ENCODE peak calls at places on chromosomes 4 and X, in five cellular contexts. O, Y, I, X and D are unnamed samples.

GRCh38 chr4:170047774-170048354 is 21.7 kb upstream of the MFAP3L start:
- DNase-seq in X (peak; percentile 16), I (peak; percentile 31), O (peak; percentile 52), Y (peak; percentile 63), D (peak; percentile 65)

GRCh38 chr4:85837334-85837733 is 362.4 kb downstream of the ARHGAP24 start:
- DNase-seq in Y (no peak), X (no peak), I (no peak), O (no peak), D (no peak)

GRCh38 chr4:22483551-22483981 is 32.3 kb downstream of the ADGRA3 start:
- DNase-seq in O (no peak), X (no peak), Y (no peak), I (peak; percentile 49), D (no peak)

GRCh38 chrX:13827693-13828092 is 10.8 kb upstream of the GPM6B start:
- DNase-seq in O (no peak), X (no peak), Y (no peak), I (no peak), D (no peak)

GRCh38 chr4:124095596-124095995 is 616.9 kb downstream of the ANKRD50 start:
- DNase-seq in X (no peak), O (no peak), I (no peak), Y (no peak), D (no peak)

GRCh38 chr4:4677825-4678522 is 136.1 kb upstream of the STX18 start:
- DNase-seq in I (peak; percentile 67), X (no peak), O (peak; percentile 61), Y (peak; percentile 61), D (no peak)

GRCh38 chr4:186342582-186342981 is 76.6 kb downstream of the F11 start:
- DNase-seq in I (no peak), Y (no peak), X (no peak), O (no peak), D (no peak)

GRCh38 chrX:103831342-103831802 is 685 bp downstream of the RAB9B start:
- DNase-seq in O (no peak), X (peak; percentile 35), I (no peak), Y (peak; percentile 51), D (no peak)

GRCh38 chr4:77015390-77015789 is 60.4 kb downstream of the CCNI start:
- DNase-seq in X (no peak), I (no peak), O (no peak), Y (no peak), D (peak; percentile 85)

GRCh38 chrX:8647176-8647575 is 84.8 kb downstream of the ANOS1 start:
- DNase-seq in I (no peak), O (no peak), X (no peak), Y (no peak), D (no peak)

GRCh38 chrX:155966876-155967275 is 30.6 kb upstream of the IL9R start:
- DNase-seq in O (peak; percentile 26), I (peak; percentile 1), X (peak; percentile 5), Y (no peak), D (no peak)

GRCh38 chrX:49166914-49167739 is 4.6 kb downstream of the MAGIX start:
- DNase-seq in Y (no peak), I (peak; percentile 49), O (no peak), X (peak; percentile 42), D (peak; percentile 54)

GRCh38 chr4:94741304-94741703 is 16.5 kb upstream of the BMPR1B start:
- DNase-seq in Y (no peak), X (no peak), I (no peak), O (no peak), D (no peak)

GRCh38 chr4:70743728-70744127 is 22.0 kb downstream of the RUFY3 start:
- DNase-seq in Y (no peak), X (no peak), I (no peak), O (no peak), D (no peak)

GRCh38 chrX:371907-372306 is 14.8 kb downstream of the PPP2R3B start:
- DNase-seq in O (no peak), I (no peak), Y (no peak), X (no peak), D (no peak)

GRCh38 chr4:172830295-172830764 is 338.3 kb upstream of the GALNT7 start:
- DNase-seq in X (no peak), O (no peak), Y (no peak), I (no peak), D (no peak)

GRCh38 chr4:176939445-176939844 is 146.7 kb upstream of the VEGFC start:
- DNase-seq in O (no peak), I (no peak), X (no peak), Y (no peak), D (no peak)

GRCh38 chr4:147547314-147548056 is 66.6 kb downstream of the EDNRA start:
- DNase-seq in Y (no peak), X (no peak), O (no peak), I (no peak), D (peak; percentile 31)

GRCh38 chrX:151801980-151802379 is 67.4 kb downstream of the CNGA2 start:
- DNase-seq in O (no peak), I (no peak), Y (no peak), X (no peak), D (no peak)

GRCh38 chr4:176309772-176310171 is 10.0 kb upstream of the SPCS3 start:
- DNase-seq in X (no peak), O (no peak), I (no peak), Y (no peak), D (no peak)

GRCh38 chr4:179145746-179146530 is 1703.7 kb upstream of the AGA start:
- DNase-seq in O (no peak), Y (no peak), X (no peak), I (no peak), D (peak; percentile 65)
- TF ChIP-seq CTCF in O (no peak), Y (no peak), X (no peak), I (no peak), D (no peak)

DNA sequence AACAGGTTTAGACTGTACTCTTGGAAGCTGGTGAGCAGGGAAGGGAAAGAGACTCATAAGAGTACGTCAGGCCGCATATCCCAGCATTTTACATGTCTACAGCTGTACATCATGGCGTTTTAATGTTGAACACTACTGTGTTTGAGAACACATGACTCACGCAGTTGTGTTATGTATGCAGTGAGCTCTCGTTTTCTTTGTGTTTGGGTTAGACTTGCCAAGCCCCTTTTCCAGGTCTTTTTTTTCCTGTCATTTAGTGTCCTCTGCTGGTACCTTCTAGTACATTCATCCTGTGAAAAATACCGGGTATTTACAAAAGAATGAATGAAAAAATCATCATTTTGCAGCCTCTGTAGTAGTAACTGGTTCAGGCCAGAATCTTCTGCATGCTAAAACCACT is 35.3 kb downstream of the SMS start:
- DNase-seq in Y (no peak), I (peak; percentile 41), X (no peak), O (no peak), D (peak; percentile 57)
- TF ChIP-seq CTCF in Y (no peak), I (peak; percentile 40), X (no peak), O (no peak), D (peak; percentile 43)

DNA sequence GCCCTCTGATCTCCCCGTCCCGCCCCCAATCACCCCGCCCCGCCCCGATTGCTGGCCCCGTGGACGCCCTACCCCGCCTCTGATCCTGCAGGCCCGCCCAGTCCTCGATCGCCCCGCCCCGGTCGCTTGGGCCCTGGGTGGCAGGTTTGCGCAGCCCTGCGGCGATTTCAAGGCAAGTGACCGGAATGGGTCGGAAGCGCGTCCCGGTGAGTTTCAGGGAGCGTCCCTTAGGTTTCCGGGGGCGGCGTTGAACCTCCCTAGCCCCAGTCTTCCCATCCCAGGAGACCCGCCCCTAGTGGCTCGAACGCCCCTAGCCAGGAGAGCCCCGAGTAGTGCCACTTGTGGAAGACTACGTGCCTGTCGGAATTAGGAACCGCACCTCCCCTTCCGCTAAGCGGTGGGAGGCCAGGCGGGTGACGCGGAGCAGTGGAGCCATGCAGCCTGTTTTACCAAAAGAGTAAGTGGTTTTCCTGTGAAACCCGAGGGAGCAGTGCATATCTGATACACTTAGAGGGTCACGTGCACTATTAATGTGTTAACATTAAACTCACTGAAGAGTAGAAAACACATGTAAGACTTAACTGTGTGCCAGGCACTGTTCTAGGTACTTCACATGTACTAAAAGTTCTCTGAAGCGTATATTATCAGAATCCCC is 350 bp upstream of the TEC start:
- DNase-seq in X (peak; percentile 78), O (peak; percentile 88), I (no peak), Y (peak; percentile 88), D (no peak)
- TF ChIP-seq CTCF in X (no peak), O (no peak), I (peak; percentile 33), Y (no peak), D (peak; percentile 55)

GRCh38 chr4:41814565-41814964 is 66.0 kb upstream of the PHOX2B start:
- DNase-seq in I (peak; percentile 10), X (no peak), Y (peak; percentile 31), O (peak; percentile 54), D (no peak)
- TF ChIP-seq CTCF in I (peak; percentile 68), X (no peak), Y (no peak), O (no peak), D (peak; percentile 42)

DNA sequence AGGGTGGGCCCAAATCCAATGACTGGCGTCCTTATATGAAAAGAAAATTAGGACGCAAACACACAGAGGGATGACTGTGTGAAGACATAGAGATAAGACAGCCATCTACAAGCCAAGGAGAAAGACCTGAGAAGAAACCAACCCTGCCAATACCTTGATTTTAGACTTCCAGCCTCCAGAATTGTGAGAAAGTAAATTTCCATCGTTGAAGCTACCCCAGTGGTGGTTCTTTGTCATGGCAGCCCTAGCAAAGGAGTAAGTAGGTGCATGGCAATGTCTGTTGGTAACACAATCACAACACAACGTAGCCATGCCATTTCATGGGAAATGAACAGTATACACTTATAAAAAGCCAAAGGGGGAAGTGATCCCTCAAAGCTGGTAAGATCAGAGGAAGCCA is 25.3 kb downstream of the SMIM20 start:
- DNase-seq in I (no peak), X (no peak), Y (no peak), O (no peak), D (no peak)
- TF ChIP-seq CTCF in I (no peak), X (no peak), Y (no peak), O (peak; percentile 61), D (peak; percentile 11)

GRCh38 chr4:10089346-10089745 is 27.3 kb downstream of the WDR1 start:
- DNase-seq in I (no peak), Y (peak; percentile 26), X (no peak), O (no peak), D (no peak)
- TF ChIP-seq CTCF in I (peak; percentile 31), Y (peak; percentile 38), X (peak; percentile 32), O (peak; percentile 25), D (peak; percentile 42)

GRCh38 chr4:130214268-130214667 is 1118.3 kb downstream of the C4orf33 start:
- DNase-seq in Y (no peak), I (no peak), O (no peak), X (no peak), D (no peak)

DNA sequence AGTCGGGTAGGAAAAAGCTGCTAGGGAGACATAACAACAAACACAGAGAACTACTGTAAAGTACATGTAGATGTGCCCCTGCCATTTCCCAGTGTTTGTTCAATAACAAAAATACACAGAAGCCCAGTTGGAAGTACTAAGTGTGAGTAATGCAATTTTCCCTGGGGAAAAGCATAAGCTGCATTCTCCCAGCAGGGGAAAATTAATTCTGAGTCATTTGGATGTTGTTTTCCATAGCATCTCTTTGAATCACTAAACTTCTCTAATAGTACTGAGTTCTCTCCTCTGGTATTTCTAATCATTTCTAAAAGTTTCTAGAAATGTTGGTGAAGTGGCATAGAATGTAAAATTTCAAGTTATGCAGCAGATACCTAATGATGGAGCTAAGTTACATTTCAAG is 1114.9 kb downstream of the C4orf33 start:
- DNase-seq in X (no peak), O (no peak), Y (no peak), I (no peak), D (peak; percentile 64)
- TF ChIP-seq CTCF in X (no peak), O (no peak), Y (no peak), I (no peak), D (no peak)

DNA sequence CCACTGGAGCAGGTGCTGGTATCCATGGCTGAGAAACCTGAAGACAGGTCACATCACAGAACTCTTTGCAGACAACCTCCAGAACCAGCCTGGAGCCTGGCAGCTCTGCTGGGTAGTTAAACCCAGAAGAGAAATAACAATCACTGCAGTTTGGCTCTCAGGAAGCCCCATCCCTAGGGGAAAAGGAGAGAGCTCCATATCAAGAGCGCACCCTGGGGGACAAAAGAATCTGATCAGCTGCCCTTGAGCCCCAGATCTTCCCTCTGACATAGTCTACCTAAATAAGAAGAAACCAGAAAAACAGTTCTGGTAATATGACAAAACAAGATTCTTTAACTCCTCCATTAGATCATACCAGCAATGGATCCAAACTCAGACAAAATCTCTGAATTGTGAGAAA is 823.2 kb upstream of the FRG1 start:
- DNase-seq in X (no peak), Y (peak; percentile 26), O (no peak), I (no peak), D (no peak)
- TF ChIP-seq CTCF in X (no peak), Y (no peak), O (no peak), I (peak; percentile 32), D (no peak)